ENCODE peak calls at places on chromosomes 7 and 10, in ten cellular contexts. One of them, this sample, is unnamed. For H3K4me1 and H3K27me3, the result is how much of the 10 kb centered on the place peaks cover.

GRCh38 chr10:69892436-69893215 is 90.9 kb downstream of the COL13A1 start:
- DNase-seq in Peyer's patch: no peak
- DNase-seq in psoas muscle: no peak
- DNase-seq in colonic mucosa: no peak
- DNase-seq in lower lobe of right lung: no peak
- DNase-seq in IMR-90: no peak
- DNase-seq in left ventricle myocardium inferior: no peak
- DNase-seq in body of pancreas: no peak
- DNase-seq in foreskin keratinocyte: no peak
- DNase-seq in cardiac muscle cell: no peak
- DNase-seq in this sample: peak

GRCh38 chr10:98456688-98457482 is 10.2 kb upstream of the HPS1 start:
- DNase-seq in Peyer's patch: no peak
- DNase-seq in colonic mucosa: no peak
- DNase-seq in psoas muscle: no peak
- DNase-seq in lower lobe of right lung: no peak
- DNase-seq in IMR-90: no peak
- DNase-seq in left ventricle myocardium inferior: no peak
- DNase-seq in body of pancreas: no peak
- DNase-seq in foreskin keratinocyte: peak
- DNase-seq in cardiac muscle cell: no peak
- DNase-seq in this sample: no peak

GRCh38 chr7:24727165-24728120 is 29.8 kb downstream of the GSDME start:
- DNase-seq in cardiac muscle cell: peak
- DNase-seq in body of pancreas: no peak
- DNase-seq in lower lobe of right lung: no peak
- DNase-seq in foreskin keratinocyte: no peak
- DNase-seq in IMR-90: no peak
- DNase-seq in Peyer's patch: peak
- DNase-seq in colonic mucosa: no peak
- DNase-seq in left ventricle myocardium inferior: no peak
- DNase-seq in psoas muscle: peak
- DNase-seq in this sample: no peak

GRCh38 chr7:78576196-78576595 is 777.6 kb downstream of the PHTF2 start:
- DNase-seq in lower lobe of right lung: no peak
- DNase-seq in Peyer's patch: no peak
- DNase-seq in cardiac muscle cell: peak
- DNase-seq in body of pancreas: no peak
- DNase-seq in foreskin keratinocyte: no peak
- DNase-seq in colonic mucosa: no peak
- DNase-seq in psoas muscle: no peak
- DNase-seq in IMR-90: peak
- DNase-seq in left ventricle myocardium inferior: no peak
- DNase-seq in this sample: no peak

GRCh38 chr7:50210706-50211115 is 93.8 kb upstream of the IKZF1 start:
- DNase-seq in colonic mucosa: no peak
- DNase-seq in IMR-90: no peak
- DNase-seq in left ventricle myocardium inferior: no peak
- DNase-seq in foreskin keratinocyte: no peak
- DNase-seq in Peyer's patch: no peak
- DNase-seq in psoas muscle: no peak
- DNase-seq in body of pancreas: no peak
- DNase-seq in cardiac muscle cell: no peak
- DNase-seq in lower lobe of right lung: no peak
- DNase-seq in this sample: no peak

GRCh38 chr10:34313353-34313752 is 501.7 kb downstream of the PARD3 start:
- DNase-seq in IMR-90: peak
- DNase-seq in colonic mucosa: no peak
- DNase-seq in psoas muscle: no peak
- DNase-seq in Peyer's patch: no peak
- DNase-seq in foreskin keratinocyte: no peak
- DNase-seq in cardiac muscle cell: no peak
- DNase-seq in body of pancreas: no peak
- DNase-seq in left ventricle myocardium inferior: no peak
- DNase-seq in lower lobe of right lung: no peak
- DNase-seq in this sample: no peak

GRCh38 chr10:22002531-22003110 is 909 bp downstream of the DNAJC1 start:
- DNase-seq in foreskin keratinocyte: peak
- DNase-seq in psoas muscle: no peak
- DNase-seq in lower lobe of right lung: no peak
- DNase-seq in cardiac muscle cell: peak
- DNase-seq in IMR-90: peak
- DNase-seq in Peyer's patch: no peak
- DNase-seq in body of pancreas: no peak
- DNase-seq in left ventricle myocardium inferior: no peak
- DNase-seq in colonic mucosa: peak
- DNase-seq in this sample: no peak

GRCh38 chr10:326350-326749 is 191.1 kb downstream of the ZMYND11 start:
- DNase-seq in IMR-90: no peak
- DNase-seq in lower lobe of right lung: no peak
- DNase-seq in psoas muscle: no peak
- DNase-seq in colonic mucosa: no peak
- DNase-seq in cardiac muscle cell: no peak
- DNase-seq in left ventricle myocardium inferior: no peak
- DNase-seq in Peyer's patch: peak
- DNase-seq in body of pancreas: no peak
- DNase-seq in foreskin keratinocyte: no peak
- DNase-seq in this sample: no peak

GRCh38 chr7:26369519-26370385 is 78.1 kb downstream of the SNX10 start:
- DNase-seq in Peyer's patch: no peak
- DNase-seq in colonic mucosa: peak
- DNase-seq in foreskin keratinocyte: peak
- DNase-seq in psoas muscle: no peak
- DNase-seq in IMR-90: peak
- DNase-seq in body of pancreas: peak
- DNase-seq in lower lobe of right lung: no peak
- DNase-seq in left ventricle myocardium inferior: no peak
- DNase-seq in cardiac muscle cell: peak
- DNase-seq in this sample: peak

GRCh38 chr10:131822694-131823245 is 78.0 kb upstream of the PPP2R2D start:
- DNase-seq in lower lobe of right lung: peak
- DNase-seq in psoas muscle: peak
- DNase-seq in Peyer's patch: no peak
- DNase-seq in foreskin keratinocyte: no peak
- DNase-seq in body of pancreas: no peak
- DNase-seq in cardiac muscle cell: no peak
- DNase-seq in colonic mucosa: no peak
- DNase-seq in IMR-90: no peak
- DNase-seq in left ventricle myocardium inferior: no peak
- DNase-seq in this sample: no peak

GRCh38 chr7:157429001-157429679 is 92.3 kb downstream of the DNAJB6 start:
- DNase-seq in colonic mucosa: no peak
- DNase-seq in foreskin keratinocyte: no peak
- DNase-seq in Peyer's patch: no peak
- DNase-seq in lower lobe of right lung: peak
- DNase-seq in IMR-90: no peak
- DNase-seq in body of pancreas: no peak
- DNase-seq in left ventricle myocardium inferior: peak
- DNase-seq in cardiac muscle cell: no peak
- DNase-seq in psoas muscle: peak
- DNase-seq in this sample: no peak

GRCh38 chr7:22008011-22008410 is 62.3 kb upstream of the CDCA7L start:
- DNase-seq in cardiac muscle cell: no peak
- DNase-seq in psoas muscle: no peak
- DNase-seq in Peyer's patch: no peak
- DNase-seq in IMR-90: no peak
- DNase-seq in body of pancreas: no peak
- DNase-seq in left ventricle myocardium inferior: no peak
- DNase-seq in colonic mucosa: no peak
- DNase-seq in lower lobe of right lung: no peak
- DNase-seq in foreskin keratinocyte: no peak
- DNase-seq in this sample: no peak

GRCh38 chr10:1498746-1499343 is 238.5 kb downstream of the ADARB2 start:
- DNase-seq in cardiac muscle cell: no peak
- DNase-seq in body of pancreas: no peak
- DNase-seq in psoas muscle: no peak
- DNase-seq in colonic mucosa: no peak
- DNase-seq in foreskin keratinocyte: peak
- DNase-seq in Peyer's patch: no peak
- DNase-seq in IMR-90: no peak
- DNase-seq in left ventricle myocardium inferior: no peak
- DNase-seq in lower lobe of right lung: no peak
- DNase-seq in this sample: no peak

DNA sequence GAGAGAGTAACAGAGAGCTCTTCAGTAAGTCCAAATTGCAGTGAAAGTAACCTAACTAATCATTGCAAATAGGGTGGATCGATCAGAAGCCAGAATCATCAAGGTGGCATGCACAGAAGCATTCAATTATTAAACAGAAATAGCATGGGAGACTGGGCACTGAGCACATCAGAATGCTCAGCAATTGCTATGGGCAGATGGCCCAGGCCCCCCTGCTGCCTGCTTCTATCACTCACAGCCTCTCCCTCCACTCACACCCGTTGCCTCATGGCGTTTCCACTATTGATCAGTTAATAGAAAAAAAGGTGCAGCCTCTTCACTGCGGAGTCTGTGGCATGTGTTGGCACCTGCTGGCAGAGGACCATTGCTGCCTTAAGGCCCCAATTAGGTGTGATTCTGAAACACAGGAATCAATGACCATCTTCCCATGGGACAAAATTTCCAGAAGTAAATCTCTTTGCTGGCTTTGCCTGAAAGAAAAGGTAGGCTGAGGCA is 11.2 kb upstream of the HTR5A start:
- DNase-seq in left ventricle myocardium inferior: no peak
- DNase-seq in IMR-90: no peak
- DNase-seq in Peyer's patch: no peak
- DNase-seq in psoas muscle: no peak
- DNase-seq in colonic mucosa: no peak
- DNase-seq in cardiac muscle cell: no peak
- DNase-seq in foreskin keratinocyte: no peak
- DNase-seq in body of pancreas: no peak
- DNase-seq in lower lobe of right lung: no peak
- DNase-seq in this sample: no peak
- H3K4me1 ChIP-seq in left ventricle myocardium inferior: under half
- H3K4me1 ChIP-seq in IMR-90: under half
- H3K4me1 ChIP-seq in Peyer's patch: under half
- H3K4me1 ChIP-seq in psoas muscle: under half
- H3K4me1 ChIP-seq in colonic mucosa: under half
- H3K4me1 ChIP-seq in cardiac muscle cell: under half
- H3K4me1 ChIP-seq in foreskin keratinocyte: under half
- H3K4me1 ChIP-seq in body of pancreas: under half
- H3K4me1 ChIP-seq in lower lobe of right lung: under half
- H3K4me1 ChIP-seq in this sample: under half

GRCh38 chr7:84454174-84454959 is 259.8 kb upstream of the SEMA3A start:
- DNase-seq in body of pancreas: no peak
- DNase-seq in colonic mucosa: no peak
- DNase-seq in psoas muscle: no peak
- DNase-seq in foreskin keratinocyte: no peak
- DNase-seq in Peyer's patch: no peak
- DNase-seq in IMR-90: no peak
- DNase-seq in lower lobe of right lung: no peak
- DNase-seq in left ventricle myocardium inferior: no peak
- DNase-seq in cardiac muscle cell: peak
- DNase-seq in this sample: no peak
- TF ChIP-seq CTCF in body of pancreas: no peak
- TF ChIP-seq CTCF in colonic mucosa: no peak
- TF ChIP-seq CTCF in psoas muscle: no peak
- TF ChIP-seq CTCF in foreskin keratinocyte: peak
- TF ChIP-seq CTCF in Peyer's patch: no peak
- TF ChIP-seq CTCF in IMR-90: peak
- TF ChIP-seq CTCF in lower lobe of right lung: no peak
- TF ChIP-seq CTCF in left ventricle myocardium inferior: no peak
- TF ChIP-seq CTCF in cardiac muscle cell: no peak
- TF ChIP-seq CTCF in this sample: no peak

GRCh38 chr7:44144968-44145418 is 3.9 kb upstream of the MYL7 start:
- DNase-seq in lower lobe of right lung: no peak
- DNase-seq in psoas muscle: no peak
- DNase-seq in cardiac muscle cell: no peak
- DNase-seq in colonic mucosa: no peak
- DNase-seq in left ventricle myocardium inferior: no peak
- DNase-seq in foreskin keratinocyte: no peak
- DNase-seq in body of pancreas: peak
- DNase-seq in Peyer's patch: no peak
- DNase-seq in IMR-90: no peak
- DNase-seq in this sample: no peak
- H3K27me3 ChIP-seq in lower lobe of right lung: under half
- H3K27me3 ChIP-seq in psoas muscle: under half
- H3K27me3 ChIP-seq in cardiac muscle cell: under half
- H3K27me3 ChIP-seq in colonic mucosa: under half
- H3K27me3 ChIP-seq in left ventricle myocardium inferior: under half
- H3K27me3 ChIP-seq in foreskin keratinocyte: under half
- H3K27me3 ChIP-seq in body of pancreas: under half
- H3K27me3 ChIP-seq in Peyer's patch: under half
- H3K27me3 ChIP-seq in IMR-90: under half
- H3K27me3 ChIP-seq in this sample: under half

GRCh38 chr7:131026297-131027003 is 292.4 kb upstream of the KLF14 start:
- DNase-seq in psoas muscle: no peak
- DNase-seq in lower lobe of right lung: no peak
- DNase-seq in body of pancreas: no peak
- DNase-seq in foreskin keratinocyte: peak
- DNase-seq in Peyer's patch: no peak
- DNase-seq in left ventricle myocardium inferior: no peak
- DNase-seq in cardiac muscle cell: peak
- DNase-seq in colonic mucosa: no peak
- DNase-seq in IMR-90: peak
- DNase-seq in this sample: no peak

GRCh38 chr7:131029002-131029401 is 295.0 kb upstream of the KLF14 start:
- DNase-seq in IMR-90: no peak
- DNase-seq in foreskin keratinocyte: no peak
- DNase-seq in psoas muscle: no peak
- DNase-seq in cardiac muscle cell: no peak
- DNase-seq in Peyer's patch: no peak
- DNase-seq in left ventricle myocardium inferior: no peak
- DNase-seq in colonic mucosa: no peak
- DNase-seq in lower lobe of right lung: no peak
- DNase-seq in body of pancreas: no peak
- DNase-seq in this sample: no peak

GRCh38 chr7:131028293-131028692 is 294.3 kb upstream of the KLF14 start:
- DNase-seq in IMR-90: no peak
- DNase-seq in body of pancreas: no peak
- DNase-seq in left ventricle myocardium inferior: no peak
- DNase-seq in psoas muscle: no peak
- DNase-seq in cardiac muscle cell: no peak
- DNase-seq in colonic mucosa: no peak
- DNase-seq in Peyer's patch: no peak
- DNase-seq in foreskin keratinocyte: no peak
- DNase-seq in lower lobe of right lung: no peak
- DNase-seq in this sample: no peak

GRCh38 chr7:131031100-131031868 is 296.4 kb upstream of the MKLN1 start:
- DNase-seq in body of pancreas: no peak
- DNase-seq in lower lobe of right lung: no peak
- DNase-seq in left ventricle myocardium inferior: no peak
- DNase-seq in foreskin keratinocyte: no peak
- DNase-seq in IMR-90: no peak
- DNase-seq in cardiac muscle cell: no peak
- DNase-seq in colonic mucosa: no peak
- DNase-seq in Peyer's patch: no peak
- DNase-seq in psoas muscle: no peak
- DNase-seq in this sample: no peak

DNA sequence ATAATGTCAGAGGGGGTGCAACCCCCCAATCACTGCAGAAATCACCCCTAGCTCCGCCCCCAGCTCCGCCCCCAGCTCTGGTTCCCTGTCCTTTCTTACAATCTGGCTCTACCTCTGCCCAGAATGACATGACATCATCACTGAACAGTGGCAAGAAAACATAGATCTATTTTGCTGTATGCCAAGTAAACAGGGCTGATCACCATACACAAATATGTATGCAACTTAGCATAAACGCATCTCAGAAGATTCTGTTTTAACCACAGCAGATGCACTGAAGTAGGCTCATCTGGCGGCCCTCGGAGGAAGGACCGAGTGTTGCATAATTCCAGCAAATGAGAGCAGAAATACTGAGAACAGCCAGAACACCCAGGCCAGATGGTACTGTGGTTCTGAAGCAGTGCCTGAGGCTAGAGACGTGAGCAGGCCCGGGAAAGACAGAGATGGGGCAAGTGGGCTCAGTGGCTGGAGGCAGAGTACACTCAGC is 293.3 kb upstream of the KLF14 start:
- DNase-seq in colonic mucosa: no peak
- DNase-seq in body of pancreas: no peak
- DNase-seq in cardiac muscle cell: peak
- DNase-seq in left ventricle myocardium inferior: peak
- DNase-seq in lower lobe of right lung: peak
- DNase-seq in foreskin keratinocyte: peak
- DNase-seq in IMR-90: peak
- DNase-seq in psoas muscle: peak
- DNase-seq in Peyer's patch: no peak
- DNase-seq in this sample: no peak
- H3K4me1 ChIP-seq in colonic mucosa: under half
- H3K4me1 ChIP-seq in body of pancreas: under half
- H3K4me1 ChIP-seq in cardiac muscle cell: under half
- H3K4me1 ChIP-seq in left ventricle myocardium inferior: half or more
- H3K4me1 ChIP-seq in lower lobe of right lung: half or more
- H3K4me1 ChIP-seq in foreskin keratinocyte: under half
- H3K4me1 ChIP-seq in IMR-90: under half
- H3K4me1 ChIP-seq in psoas muscle: half or more
- H3K4me1 ChIP-seq in Peyer's patch: under half
- H3K4me1 ChIP-seq in this sample: half or more

This sample was measured in thyroid gland.